ENCODE peak calls at places on chromosomes 1 and 21, in nine cellular contexts. L, W, X, V, H, B, U, G and F are unnamed samples.

GRCh38 chr1:58392083-58392482 is 154.4 kb downstream of the OMA1 start:
- DNase-seq in W (no peak), U (no peak), B (no peak), L (no peak), V (no peak), H (no peak), G (peak), X (no peak), F (no peak)

GRCh38 chr1:81799939-81800740 is 594 bp upstream of the ADGRL2 start:
- DNase-seq in U (peak), H (peak), W (no peak), L (peak), B (peak), G (no peak), X (peak), V (peak), F (no peak)

GRCh38 chr1:225467193-225468020 is 39.6 kb upstream of the LBR start:
- DNase-seq in V (no peak), W (no peak), X (no peak), B (no peak), U (no peak), H (no peak), L (no peak), G (peak), F (no peak)

GRCh38 chr21:45164124-45164511 is 89.7 kb downstream of the ADARB1 start:
- DNase-seq in V (no peak), W (no peak), G (no peak), X (no peak), U (peak), B (peak), L (no peak), H (no peak), F (no peak)

GRCh38 chr21:37525810-37526209 is 159.2 kb downstream of the DYRK1A start:
- DNase-seq in W (no peak), U (peak), H (no peak), L (no peak), V (peak), X (no peak), G (no peak), B (peak), F (no peak)

GRCh38 chr1:160639652-160640051 is 7.2 kb downstream of the SLAMF1 start:
- DNase-seq in G (no peak), W (no peak), X (no peak), L (no peak), B (no peak), V (no peak), H (no peak), U (no peak), F (no peak)

GRCh38 chr1:183676515-183677189 is 23.5 kb upstream of the APOBEC4 start:
- DNase-seq in H (no peak), B (peak), G (no peak), L (no peak), U (peak), V (peak), X (no peak), W (no peak), F (no peak)

GRCh38 chr1:224635356-224635755 is 19.2 kb downstream of the CNIH3 start:
- DNase-seq in H (no peak), G (no peak), W (no peak), U (peak), V (peak), X (no peak), L (peak), B (peak), F (no peak)

GRCh38 chr1:70034403-70034802 is 171.0 kb downstream of the LRRC40 start:
- DNase-seq in G (peak), W (no peak), B (peak), U (peak), V (peak), H (peak), X (peak), L (peak), F (peak)

GRCh38 chr1:180632326-180633088 is 685 bp downstream of the XPR1 start:
- DNase-seq in W (peak), H (peak), L (no peak), V (no peak), G (peak), U (no peak), B (no peak), X (no peak), F (no peak)

GRCh38 chr1:20551945-20552727 is at the start of gene FAM43B:
- DNase-seq in G (no peak), X (peak), U (no peak), W (peak), V (peak), B (peak), L (no peak), H (peak), F (no peak)

GRCh38 chr21:43916691-43917514 is 51.9 kb downstream of the AGPAT3 start:
- DNase-seq in X (no peak), U (peak), H (no peak), W (no peak), L (no peak), B (no peak), V (no peak), G (no peak), F (no peak)

GRCh38 chr1:225760531-225760930 is 17.1 kb upstream of the SRP9 start:
- DNase-seq in U (no peak), L (no peak), G (no peak), X (no peak), B (no peak), V (no peak), H (no peak), W (no peak), F (no peak)

GRCh38 chr1:164716992-164717703 is 158.2 kb downstream of the PBX1 start:
- DNase-seq in H (no peak), L (no peak), B (peak), U (peak), W (no peak), X (no peak), G (peak), V (peak), F (no peak)

GRCh38 chr1:236407059-236407458 is 13.0 kb downstream of the EDARADD start:
- DNase-seq in H (no peak), G (no peak), L (no peak), U (no peak), V (no peak), W (no peak), B (no peak), X (no peak), F (no peak)

GRCh38 chr1:203133969-203134725 is 6.6 kb downstream of the ADORA1 start:
- DNase-seq in U (peak), H (peak), G (no peak), W (no peak), L (peak), V (peak), X (no peak), B (peak), F (no peak)

GRCh38 chr1:160354388-160354985 is 11.3 kb downstream of the NCSTN start:
- DNase-seq in G (peak), U (peak), V (no peak), H (peak), L (no peak), X (no peak), W (peak), B (peak), F (no peak)

GRCh38 chr1:218380125-218380977 is 35.2 kb downstream of the TGFB2 start:
- DNase-seq in X (no peak), H (no peak), U (peak), G (no peak), L (peak), V (peak), B (peak), W (peak), F (peak)

GRCh38 chr1:239421810-239422209 is 35.4 kb downstream of the CHRM3 start:
- DNase-seq in V (peak), L (no peak), X (no peak), B (peak), G (no peak), U (no peak), W (no peak), H (no peak), F (no peak)

GRCh38 chr1:66210653-66211052 is 323.3 kb upstream of the SGIP1 start:
- DNase-seq in U (peak), B (no peak), L (no peak), G (no peak), V (no peak), H (no peak), X (no peak), W (no peak), F (no peak)

GRCh38 chr1:184623404-184623803 is 131.3 kb downstream of the EDEM3 start:
- DNase-seq in L (no peak), B (no peak), U (no peak), G (no peak), V (no peak), W (no peak), X (no peak), H (no peak), F (no peak)

GRCh38 chr1:156075158-156075557 is 7.1 kb downstream of the MEX3A start:
- DNase-seq in V (no peak), X (no peak), G (no peak), B (no peak), L (no peak), H (peak), W (no peak), U (no peak), F (no peak)

GRCh38 chr1:4605158-4605557 is 49.3 kb upstream of the AJAP1 start:
- DNase-seq in W (no peak), G (no peak), B (no peak), V (no peak), U (no peak), L (no peak), X (no peak), H (no peak), F (no peak)

GRCh38 chr1:92754000-92754787 is 30.7 kb downstream of the EVI5 start:
- DNase-seq in X (no peak), H (no peak), B (peak), V (peak), U (peak), G (no peak), L (no peak), W (no peak), F (no peak)

GRCh38 chr1:156337052-156337887 is 822 bp downstream of the CCT3 start:
- DNase-seq in W (peak), G (peak), V (no peak), U (peak), B (peak), X (no peak), L (no peak), H (no peak), F (no peak)

GRCh38 chr1:83889707-83890106 is 109.2 kb downstream of the TTLL7 start:
- DNase-seq in L (no peak), U (peak), H (peak), V (peak), B (peak), G (no peak), W (no peak), X (no peak), F (no peak)

GRCh38 chr1:109391626-109392025 is 6.1 kb downstream of the SORT1 start:
- DNase-seq in X (no peak), W (no peak), V (no peak), H (no peak), U (no peak), L (no peak), B (no peak), G (peak), F (no peak)

GRCh38 chr1:117110774-117111173 is 10.8 kb downstream of the TRIM45 start:
- DNase-seq in X (no peak), U (peak), W (no peak), V (peak), H (no peak), G (no peak), B (peak), L (no peak), F (no peak)

GRCh38 chr1:208081972-208082371 is 162.2 kb downstream of the PLXNA2 start:
- DNase-seq in U (no peak), B (peak), H (peak), V (no peak), L (no peak), X (no peak), G (no peak), W (no peak), F (no peak)

GRCh38 chr1:37575692-37576091 is 19.0 kb downstream of the DNALI1 start:
- DNase-seq in X (no peak), L (no peak), W (no peak), G (no peak), B (peak), U (peak), H (no peak), V (peak), F (no peak)

GRCh38 chr21:45102391-45102932 is 28.1 kb downstream of the ADARB1 start:
- DNase-seq in B (peak), L (peak), G (peak), V (no peak), H (no peak), X (no peak), U (no peak), W (peak), F (peak)

GRCh38 chr1:196355206-196355786 is 252.9 kb downstream of the KCNT2 start:
- DNase-seq in W (peak), U (peak), G (no peak), X (no peak), L (no peak), V (peak), B (peak), H (no peak), F (no peak)
- H3K4me2 ChIP-seq in W (no peak), U (no peak), G (no peak), X (no peak), L (no peak), V (no peak), B (no peak), H (no peak), F (no peak)

GRCh38 chr21:28086861-28087581 is 905.7 kb downstream of the LTN1 start:
- DNase-seq in L (no peak), G (peak), V (no peak), H (no peak), B (no peak), W (no peak), U (no peak), X (no peak), F (no peak)

GRCh38 chr21:28089599-28090421 is 902.9 kb downstream of the LTN1 start:
- DNase-seq in W (no peak), U (no peak), H (peak), B (no peak), L (peak), V (no peak), G (no peak), X (no peak), F (no peak)

GRCh38 chr21:28090546-28090945 is 902.1 kb downstream of the LTN1 start:
- DNase-seq in B (no peak), V (no peak), X (no peak), L (no peak), G (no peak), U (no peak), W (no peak), H (no peak), F (no peak)

DNA sequence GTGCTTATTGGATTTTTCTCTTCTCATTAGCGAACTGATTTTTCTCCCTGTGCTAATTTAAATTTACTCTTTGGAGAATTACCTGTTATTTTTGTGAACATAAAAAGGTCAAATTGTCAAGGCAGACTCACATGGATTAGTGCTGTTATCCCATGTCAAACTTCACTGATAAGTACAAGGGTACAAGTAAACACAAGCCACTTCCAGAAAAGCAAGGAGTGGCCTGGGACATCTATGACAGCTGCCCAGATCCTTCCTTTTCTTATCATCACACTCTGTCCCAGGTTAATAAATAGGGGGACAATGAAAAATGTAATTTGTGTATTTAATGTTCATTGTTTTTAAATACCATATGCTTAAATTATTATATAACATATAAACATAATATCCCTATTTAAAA is 901.2 kb downstream of the LTN1 start:
- DNase-seq in B (no peak), U (no peak), W (no peak), V (no peak), X (no peak), G (no peak), H (no peak), L (no peak), F (no peak)
- H3K4me3 ChIP-seq in B (no peak), U (no peak), W (no peak), V (no peak), X (no peak), G (no peak), H (no peak), L (no peak), F (no peak)

GRCh38 chr1:24152631-24153494 is 9.9 kb upstream of the IL22RA1 start:
- DNase-seq in V (no peak), U (no peak), X (no peak), B (no peak), L (no peak), H (no peak), W (no peak), G (peak), F (no peak)

GRCh38 chr1:24156542-24157260 is 13.8 kb upstream of the IL22RA1 start:
- DNase-seq in W (no peak), G (no peak), H (no peak), U (no peak), V (no peak), B (no peak), X (no peak), L (no peak), F (no peak)

GRCh38 chr1:24154215-24154614 is 11.3 kb upstream of the IL22RA1 start:
- DNase-seq in W (no peak), X (no peak), G (no peak), V (no peak), U (no peak), L (no peak), B (no peak), H (peak), F (no peak)

GRCh38 chr1:24157921-24158481 is 15.1 kb upstream of the IL22RA1 start:
- DNase-seq in H (peak), L (no peak), U (no peak), G (no peak), V (no peak), X (no peak), W (peak), B (no peak), F (no peak)

DNA sequence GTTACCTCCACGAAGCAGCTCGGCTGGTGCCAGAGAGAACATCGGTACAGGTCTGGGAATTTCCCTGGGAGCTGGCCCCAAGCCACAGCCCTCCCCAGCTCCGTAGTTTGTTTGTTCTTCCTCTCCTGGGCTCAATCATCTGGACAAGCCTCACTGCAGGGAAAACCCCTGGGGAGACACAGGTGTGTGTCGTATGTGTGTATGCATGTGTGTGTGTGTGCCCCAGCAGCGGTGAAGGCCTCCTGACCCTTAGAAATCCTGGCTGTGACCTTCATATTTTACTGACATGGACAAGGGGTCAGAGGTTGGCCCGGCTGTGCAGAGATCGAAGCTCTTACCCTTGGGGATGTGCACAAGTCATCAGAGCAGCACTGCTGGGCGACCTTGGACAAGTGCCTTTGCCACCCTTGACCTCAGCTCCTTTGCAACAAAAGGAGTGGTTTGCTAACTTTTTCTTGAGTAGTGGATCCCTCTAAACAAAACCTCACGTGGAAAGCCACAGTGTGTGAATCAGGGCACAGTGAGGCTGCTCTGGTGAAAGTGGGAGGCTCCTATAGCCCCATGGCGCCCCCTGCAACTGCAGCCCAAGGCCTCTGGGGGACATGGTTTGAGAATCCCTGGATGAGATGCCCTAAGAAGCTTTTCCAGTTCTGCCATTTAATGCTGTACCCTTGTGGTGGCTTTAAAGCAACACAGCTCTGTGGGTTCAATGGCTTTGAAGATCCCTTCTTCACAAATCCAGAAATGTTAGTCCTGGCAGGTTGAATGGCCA is 12.3 kb upstream of the IL22RA1 start:
- DNase-seq in H (peak), B (no peak), W (peak), V (no peak), G (peak), U (no peak), X (no peak), L (no peak), F (no peak)
- H3K4me2 ChIP-seq in H (no peak), B (no peak), W (no peak), V (no peak), G (no peak), U (no peak), X (no peak), L (no peak), F (no peak)

GRCh38 chr1:150976879-150977694 is 2.5 kb upstream of the CERS2 start:
- DNase-seq in V (no peak), H (peak), L (peak), U (no peak), W (peak), G (peak), B (no peak), X (no peak), F (peak)
- H3K4me3 ChIP-seq in V (no peak), H (no peak), L (peak), U (no peak), W (peak), G (no peak), B (no peak), X (no peak), F (peak)

DNA sequence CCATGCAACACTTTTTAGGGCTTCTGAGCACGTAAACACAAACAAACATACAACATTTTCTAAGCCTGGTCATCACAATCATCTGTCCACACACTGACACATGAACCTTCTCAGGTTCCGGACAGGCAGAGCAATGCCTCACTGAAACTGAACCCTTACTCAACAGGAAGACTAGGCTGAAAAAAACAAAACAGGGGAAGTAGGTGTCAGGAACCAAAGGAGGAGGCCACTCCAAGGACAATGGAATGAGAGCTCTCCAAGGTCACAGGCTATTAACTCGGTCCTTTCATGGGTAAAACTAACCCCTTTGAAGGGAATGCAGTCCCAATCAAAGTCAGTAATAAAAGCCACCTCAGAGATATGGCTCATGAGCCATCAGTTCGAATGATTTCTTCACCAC is 76.6 kb downstream of the FAM78B start:
- DNase-seq in U (no peak), B (no peak), H (no peak), L (no peak), V (no peak), X (no peak), W (no peak), G (no peak), F (no peak)
- H3K4me2 ChIP-seq in U (no peak), B (no peak), H (no peak), L (no peak), V (no peak), X (no peak), W (no peak), G (no peak), F (no peak)